ENCODE peak calls at places on chromosomes 7 and 10, in five cellular contexts. O, V, T, F and P are unnamed samples.

GRCh38 chr10:127163632-127164031 is 32.8 kb downstream of the INSYN2A start:
- DNase-seq in O (peak), V (no peak), T (no peak), F (no peak), P (no peak)

GRCh38 chr10:131050162-131050766 is 261.3 kb downstream of the TCERG1L start:
- DNase-seq in O (no peak), V (no peak), T (no peak), F (no peak), P (no peak)

GRCh38 chr7:44460325-44460724 is 30.1 kb downstream of the NUDCD3 start:
- DNase-seq in O (no peak), V (peak), T (no peak), F (no peak), P (no peak)

GRCh38 chr10:124248646-124249045 is 155.2 kb upstream of the CHST15 start:
- DNase-seq in O (no peak), V (no peak), T (no peak), F (no peak), P (no peak)

GRCh38 chr7:101243786-101244384 is 996 bp downstream of the FIS1 start:
- DNase-seq in O (peak), V (no peak), T (no peak), F (no peak), P (no peak)

GRCh38 chr10:45558406-45558805 is 114.2 kb downstream of the ZFAND4 start:
- DNase-seq in O (no peak), V (no peak), T (no peak), F (no peak), P (no peak)

GRCh38 chr10:3820255-3820654 is 35.2 kb upstream of the KLF6 start:
- DNase-seq in O (no peak), V (no peak), T (no peak), F (no peak), P (no peak)

GRCh38 chr10:132192076-132192975 is 5.6 kb downstream of the DPYSL4 start:
- DNase-seq in O (no peak), V (no peak), T (no peak), F (no peak), P (no peak)

GRCh38 chr10:130495891-130496642 is 359.9 kb downstream of the GLRX3 start:
- DNase-seq in O (no peak), V (no peak), T (no peak), F (no peak), P (no peak)

GRCh38 chr10:127492607-127493250 is 56.4 kb upstream of the NPS start:
- DNase-seq in O (no peak), V (no peak), T (peak), F (peak), P (no peak)

GRCh38 chr10:92990615-92991014 is 70.0 kb upstream of the CYP26C1 start:
- DNase-seq in O (no peak), V (no peak), T (no peak), F (peak), P (no peak)

GRCh38 chr7:131961281-131961680 is 404.9 kb upstream of the PODXL start:
- DNase-seq in O (no peak), V (no peak), T (no peak), F (no peak), P (no peak)

GRCh38 chr10:100370976-100371706 is 24.1 kb downstream of the SCD start:
- DNase-seq in O (no peak), V (peak), T (peak), F (peak), P (peak)
- TF ChIP-seq JUND in O (peak), V (no peak), T (no peak), F (no peak), P (no peak)

GRCh38 chr10:81000781-81001180 is 463.1 kb downstream of the SH2D4B start:
- DNase-seq in O (no peak), V (no peak), T (no peak), F (no peak), P (no peak)

GRCh38 chr10:81002382-81002781 is 464.7 kb downstream of the SH2D4B start:
- DNase-seq in O (no peak), V (no peak), T (no peak), F (no peak), P (no peak)

DNA sequence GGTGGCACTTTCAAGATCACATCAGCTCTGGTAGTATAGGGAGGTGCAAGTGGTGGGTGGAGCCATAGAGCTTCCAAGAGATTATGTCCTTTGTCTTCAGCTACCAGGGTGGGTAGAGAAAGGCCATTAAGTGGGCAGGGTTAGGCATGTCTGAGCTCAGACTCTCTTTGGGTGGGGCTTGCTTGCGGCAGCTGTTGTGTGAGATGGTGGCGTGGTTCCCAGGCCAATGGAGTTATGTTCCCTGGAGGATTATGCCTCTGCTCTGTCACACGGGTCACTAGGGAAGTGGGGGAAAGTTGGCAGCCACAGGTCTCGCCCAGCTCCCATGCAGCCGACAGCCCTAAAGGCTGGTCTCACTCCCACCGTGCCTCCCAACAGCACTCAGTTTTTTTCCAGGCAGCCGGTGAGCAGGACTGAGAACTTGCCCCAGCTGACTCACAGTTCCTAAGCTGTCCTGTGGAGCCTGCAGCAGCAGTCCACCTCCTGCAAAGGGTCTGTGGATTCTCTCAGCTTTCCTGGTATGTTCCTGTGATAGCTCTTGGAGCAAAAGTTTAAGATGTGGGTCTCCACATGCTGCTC is 459.0 kb downstream of the SH2D4B start:
- DNase-seq in O (no peak), V (no peak), T (no peak), F (no peak), P (no peak)
- TF ChIP-seq JUND in O (no peak), V (no peak), T (no peak), F (no peak), P (no peak)

GRCh38 chr7:158561659-158562058 is 26.0 kb downstream of the PTPRN2 start:
- DNase-seq in O (no peak), V (no peak), T (no peak), F (no peak), P (no peak)

GRCh38 chr7:158558816-158559215 is 28.8 kb downstream of the PTPRN2 start:
- DNase-seq in O (no peak), V (no peak), T (no peak), F (no peak), P (no peak)

GRCh38 chr7:158557441-158557755 is 30.2 kb downstream of the PTPRN2 start:
- DNase-seq in O (no peak), V (no peak), T (no peak), F (no peak), P (no peak)

GRCh38 chr7:158560386-158560785 is 27.2 kb downstream of the PTPRN2 start:
- DNase-seq in O (no peak), V (no peak), T (no peak), F (no peak), P (no peak)

GRCh38 chr7:158559356-158559755 is 28.3 kb downstream of the PTPRN2 start:
- DNase-seq in O (no peak), V (no peak), T (no peak), F (no peak), P (no peak)
- TF ChIP-seq JUND in O (no peak), V (no peak), T (no peak), F (no peak), P (no peak)

GRCh38 chr10:72692897-72693598 is 1.1 kb downstream of the MCU start:
- DNase-seq in O (no peak), V (no peak), T (no peak), F (peak), P (no peak)

GRCh38 chr10:72692057-72692891 is at the start of gene MCU:
- DNase-seq in O (peak), V (no peak), T (no peak), F (peak), P (peak)

GRCh38 chr10:72695496-72695895 is 3.6 kb downstream of the MCU start:
- DNase-seq in O (no peak), V (no peak), T (no peak), F (no peak), P (no peak)

GRCh38 chr10:72693599-72693915 is 1.6 kb downstream of the MCU start:
- DNase-seq in O (no peak), V (no peak), T (no peak), F (no peak), P (no peak)

GRCh38 chr10:72694476-72695369 is 2.8 kb downstream of the MCU start:
- DNase-seq in O (peak), V (no peak), T (no peak), F (peak), P (no peak)
- TF ChIP-seq JUND in O (no peak), V (no peak), T (no peak), F (no peak), P (no peak)

GRCh38 chr10:34911661-34912205 is 96.6 kb upstream of the PARD3 start:
- DNase-seq in O (no peak), V (no peak), T (no peak), F (no peak), P (no peak)

GRCh38 chr10:34906021-34906965 is 91.2 kb upstream of the PARD3 start:
- DNase-seq in O (peak), V (no peak), T (no peak), F (peak), P (peak)

GRCh38 chr10:34905200-34905927 is 90.3 kb upstream of the PARD3 start:
- DNase-seq in O (no peak), V (no peak), T (no peak), F (no peak), P (no peak)

GRCh38 chr10:34907743-34908425 is 92.8 kb upstream of the PARD3 start:
- DNase-seq in O (no peak), V (no peak), T (no peak), F (no peak), P (no peak)

GRCh38 chr10:34908472-34908871 is 93.4 kb upstream of the PARD3 start:
- DNase-seq in O (peak), V (no peak), T (no peak), F (no peak), P (no peak)
- TF ChIP-seq JUND in O (peak), V (no peak), T (no peak), F (no peak), P (no peak)

DNA sequence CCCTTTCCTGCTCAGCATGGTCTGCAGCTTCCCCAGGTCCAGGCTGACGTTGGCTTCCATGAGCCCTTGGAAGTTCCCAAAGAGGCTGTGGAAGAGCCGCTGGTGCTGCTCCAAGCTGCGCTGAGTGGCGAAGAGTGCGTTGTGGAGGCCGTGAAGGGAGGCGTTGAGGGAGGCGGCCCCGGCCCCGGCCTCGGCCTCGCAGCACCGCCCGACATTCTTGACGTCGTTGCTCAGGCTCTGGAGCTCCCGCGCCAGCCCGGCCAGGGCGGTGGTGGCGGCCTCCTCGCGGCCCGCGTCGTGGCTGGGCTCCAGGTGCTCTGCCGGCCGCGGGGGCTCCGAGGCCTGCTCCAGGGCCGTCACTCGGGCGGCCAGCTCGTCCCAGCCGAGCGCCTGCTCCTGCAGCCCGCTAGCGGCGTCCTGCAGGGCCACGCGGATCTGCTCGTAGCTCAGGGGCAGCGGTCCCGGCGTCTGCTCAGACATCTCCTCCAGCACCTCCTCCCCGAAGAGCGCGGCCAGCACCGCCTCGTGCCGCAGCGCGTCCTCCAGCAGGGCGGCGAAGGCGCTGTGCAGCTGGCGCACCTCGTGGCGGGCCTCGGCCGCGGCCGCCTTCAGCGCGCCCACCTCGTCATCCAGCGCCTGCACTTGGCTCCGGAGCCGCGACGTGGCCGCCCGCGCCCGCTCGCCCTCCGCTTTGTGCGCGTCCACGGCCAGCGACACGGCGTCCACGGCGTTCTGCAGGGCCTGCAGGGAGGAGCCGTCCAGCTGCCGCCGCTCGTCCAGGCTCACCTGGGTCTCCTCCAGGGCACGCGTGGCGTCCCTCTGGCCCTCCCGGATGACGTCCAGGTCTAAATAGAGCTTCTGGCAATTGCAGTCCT is 14.7 kb downstream of the MMRN2 start:
- DNase-seq in O (no peak), V (no peak), T (no peak), F (no peak), P (no peak)
- TF ChIP-seq JUND in O (no peak), V (no peak), T (no peak), F (no peak), P (no peak)

GRCh38 chr10:104336829-104337526 is 1.3 kb downstream of the ITPRIP start:
- DNase-seq in O (no peak), V (no peak), T (no peak), F (no peak), P (no peak)
- TF ChIP-seq JUND in O (no peak), V (no peak), T (no peak), F (no peak), P (no peak)

GRCh38 chr7:46630031-46630430 is 709.0 kb upstream of the IGFBP3 start:
- DNase-seq in O (no peak), V (no peak), T (no peak), F (no peak), P (no peak)
- TF ChIP-seq JUND in O (no peak), V (no peak), T (no peak), F (no peak), P (no peak)